ENCODE peak calls at places on chromosome 21, in ten cellular contexts. One of them, this sample, is unnamed.
A peak's percentile ranks its signal among the peaks of the same experiment; 100 is the strongest.

GRCh38 chr21:26977741-26978140 is 10.9 kb upstream of the ADAMTS5 start:
- DNase-seq in HTR-8/SVneo: no peak
- DNase-seq in colonic mucosa: no peak
- DNase-seq in tibial nerve: no peak
- DNase-seq in right cardiac atrium: no peak
- DNase-seq in neural progenitor cell: no peak
- DNase-seq in aorta: no peak
- DNase-seq in pulmonary artery endothelial cell: no peak
- DNase-seq in T-helper 2 cell: no peak
- DNase-seq in CD8-positive, alpha-beta memory T cell: no peak
- DNase-seq in this sample: no peak

GRCh38 chr21:44376606-44377005 is 23.2 kb downstream of the TRPM2 start:
- DNase-seq in HTR-8/SVneo: no peak
- DNase-seq in colonic mucosa: no peak
- DNase-seq in tibial nerve: no peak
- DNase-seq in right cardiac atrium: no peak
- DNase-seq in neural progenitor cell: no peak
- DNase-seq in aorta: peak; percentile 58
- DNase-seq in pulmonary artery endothelial cell: no peak
- DNase-seq in T-helper 2 cell: no peak
- DNase-seq in CD8-positive, alpha-beta memory T cell: no peak
- DNase-seq in this sample: no peak

GRCh38 chr21:18517905-18518566 is 114.5 kb upstream of the TMPRSS15 start:
- DNase-seq in HTR-8/SVneo: no peak
- DNase-seq in colonic mucosa: no peak
- DNase-seq in tibial nerve: no peak
- DNase-seq in right cardiac atrium: no peak
- DNase-seq in neural progenitor cell: no peak
- DNase-seq in aorta: no peak
- DNase-seq in pulmonary artery endothelial cell: no peak
- DNase-seq in T-helper 2 cell: no peak
- DNase-seq in CD8-positive, alpha-beta memory T cell: no peak
- DNase-seq in this sample: no peak

GRCh38 chr21:41227357-41228005 is 59.5 kb downstream of the BACE2 start:
- DNase-seq in HTR-8/SVneo: no peak
- DNase-seq in colonic mucosa: no peak
- DNase-seq in tibial nerve: no peak
- DNase-seq in right cardiac atrium: no peak
- DNase-seq in neural progenitor cell: no peak
- DNase-seq in aorta: no peak
- DNase-seq in pulmonary artery endothelial cell: no peak
- DNase-seq in T-helper 2 cell: peak; percentile 36
- DNase-seq in CD8-positive, alpha-beta memory T cell: no peak
- DNase-seq in this sample: no peak

GRCh38 chr21:38733973-38734546 is 71.7 kb upstream of the ETS2 start:
- DNase-seq in HTR-8/SVneo: peak; percentile 84
- DNase-seq in colonic mucosa: peak; percentile 98
- DNase-seq in tibial nerve: peak; percentile 94
- DNase-seq in right cardiac atrium: peak; percentile 88
- DNase-seq in neural progenitor cell: peak; percentile 88
- DNase-seq in aorta: peak; percentile 98
- DNase-seq in pulmonary artery endothelial cell: peak; percentile 41
- DNase-seq in T-helper 2 cell: peak; percentile 36
- DNase-seq in CD8-positive, alpha-beta memory T cell: peak; percentile 37
- DNase-seq in this sample: peak; percentile 18

GRCh38 chr21:35637431-35637830 is 422.9 kb downstream of the SETD4 start:
- DNase-seq in HTR-8/SVneo: no peak
- DNase-seq in colonic mucosa: no peak
- DNase-seq in tibial nerve: peak; percentile 19
- DNase-seq in right cardiac atrium: peak; percentile 25
- DNase-seq in neural progenitor cell: no peak
- DNase-seq in aorta: no peak
- DNase-seq in pulmonary artery endothelial cell: no peak
- DNase-seq in T-helper 2 cell: no peak
- DNase-seq in CD8-positive, alpha-beta memory T cell: no peak
- DNase-seq in this sample: no peak

GRCh38 chr21:42193131-42193671 is 25.7 kb upstream of the ABCG1 start:
- DNase-seq in HTR-8/SVneo: no peak
- DNase-seq in colonic mucosa: peak; percentile 17
- DNase-seq in tibial nerve: no peak
- DNase-seq in right cardiac atrium: no peak
- DNase-seq in neural progenitor cell: no peak
- DNase-seq in aorta: no peak
- DNase-seq in pulmonary artery endothelial cell: no peak
- DNase-seq in T-helper 2 cell: peak; percentile 93
- DNase-seq in CD8-positive, alpha-beta memory T cell: peak; percentile 66
- DNase-seq in this sample: no peak

GRCh38 chr21:14284439-14284838 is 68.5 kb downstream of the RBM11 start:
- DNase-seq in HTR-8/SVneo: no peak
- DNase-seq in colonic mucosa: no peak
- DNase-seq in tibial nerve: no peak
- DNase-seq in right cardiac atrium: no peak
- DNase-seq in neural progenitor cell: no peak
- DNase-seq in aorta: no peak
- DNase-seq in pulmonary artery endothelial cell: no peak
- DNase-seq in T-helper 2 cell: no peak
- DNase-seq in CD8-positive, alpha-beta memory T cell: no peak
- DNase-seq in this sample: no peak

GRCh38 chr21:36194024-36194423 is 37.4 kb downstream of the DOP1B start:
- DNase-seq in HTR-8/SVneo: no peak
- DNase-seq in colonic mucosa: no peak
- DNase-seq in tibial nerve: no peak
- DNase-seq in right cardiac atrium: no peak
- DNase-seq in neural progenitor cell: no peak
- DNase-seq in aorta: no peak
- DNase-seq in pulmonary artery endothelial cell: no peak
- DNase-seq in T-helper 2 cell: no peak
- DNase-seq in CD8-positive, alpha-beta memory T cell: no peak
- DNase-seq in this sample: no peak

GRCh38 chr21:43696214-43696613 is 22.7 kb upstream of the PDXK start:
- DNase-seq in HTR-8/SVneo: no peak
- DNase-seq in colonic mucosa: no peak
- DNase-seq in tibial nerve: no peak
- DNase-seq in right cardiac atrium: no peak
- DNase-seq in neural progenitor cell: no peak
- DNase-seq in aorta: peak; percentile 61
- DNase-seq in pulmonary artery endothelial cell: no peak
- DNase-seq in T-helper 2 cell: no peak
- DNase-seq in CD8-positive, alpha-beta memory T cell: no peak
- DNase-seq in this sample: no peak

GRCh38 chr21:29366532-29366931 is 67.8 kb downstream of the BACH1 start:
- DNase-seq in HTR-8/SVneo: no peak
- DNase-seq in colonic mucosa: no peak
- DNase-seq in tibial nerve: no peak
- DNase-seq in right cardiac atrium: no peak
- DNase-seq in neural progenitor cell: no peak
- DNase-seq in aorta: no peak
- DNase-seq in pulmonary artery endothelial cell: no peak
- DNase-seq in T-helper 2 cell: no peak
- DNase-seq in CD8-positive, alpha-beta memory T cell: no peak
- DNase-seq in this sample: no peak

GRCh38 chr21:44024895-44025353 is 12.8 kb downstream of the TRAPPC10 start:
- DNase-seq in HTR-8/SVneo: no peak
- DNase-seq in colonic mucosa: no peak
- DNase-seq in tibial nerve: no peak
- DNase-seq in right cardiac atrium: peak; percentile 81
- DNase-seq in neural progenitor cell: peak; percentile 31
- DNase-seq in aorta: peak; percentile 73
- DNase-seq in pulmonary artery endothelial cell: no peak
- DNase-seq in T-helper 2 cell: no peak
- DNase-seq in CD8-positive, alpha-beta memory T cell: no peak
- DNase-seq in this sample: no peak

GRCh38 chr21:34878940-34879339 is 170.2 kb downstream of the RUNX1 start:
- DNase-seq in HTR-8/SVneo: no peak
- DNase-seq in colonic mucosa: no peak
- DNase-seq in tibial nerve: no peak
- DNase-seq in right cardiac atrium: no peak
- DNase-seq in neural progenitor cell: no peak
- DNase-seq in aorta: no peak
- DNase-seq in pulmonary artery endothelial cell: no peak
- DNase-seq in T-helper 2 cell: no peak
- DNase-seq in CD8-positive, alpha-beta memory T cell: no peak
- DNase-seq in this sample: no peak

GRCh38 chr21:28675265-28676041 is 317.2 kb downstream of the LTN1 start:
- DNase-seq in HTR-8/SVneo: no peak
- DNase-seq in colonic mucosa: no peak
- DNase-seq in tibial nerve: no peak
- DNase-seq in right cardiac atrium: no peak
- DNase-seq in neural progenitor cell: no peak
- DNase-seq in aorta: no peak
- DNase-seq in pulmonary artery endothelial cell: no peak
- DNase-seq in T-helper 2 cell: no peak
- DNase-seq in CD8-positive, alpha-beta memory T cell: no peak
- DNase-seq in this sample: no peak

GRCh38 chr21:41280115-41280919 is 36.3 kb upstream of the FAM3B start:
- DNase-seq in HTR-8/SVneo: no peak
- DNase-seq in colonic mucosa: no peak
- DNase-seq in tibial nerve: no peak
- DNase-seq in right cardiac atrium: peak; percentile 46
- DNase-seq in neural progenitor cell: no peak
- DNase-seq in aorta: no peak
- DNase-seq in pulmonary artery endothelial cell: no peak
- DNase-seq in T-helper 2 cell: no peak
- DNase-seq in CD8-positive, alpha-beta memory T cell: no peak
- DNase-seq in this sample: no peak

GRCh38 chr21:44405948-44406872 is 49.1 kb upstream of the LRRC3 start:
- DNase-seq in HTR-8/SVneo: peak; percentile 57
- DNase-seq in colonic mucosa: no peak
- DNase-seq in tibial nerve: no peak
- DNase-seq in right cardiac atrium: no peak
- DNase-seq in neural progenitor cell: peak; percentile 0
- DNase-seq in aorta: peak; percentile 63
- DNase-seq in pulmonary artery endothelial cell: no peak
- DNase-seq in T-helper 2 cell: no peak
- DNase-seq in CD8-positive, alpha-beta memory T cell: no peak
- DNase-seq in this sample: no peak

GRCh38 chr21:26169061-26169610 is 1.4 kb downstream of the APP start:
- DNase-seq in HTR-8/SVneo: peak; percentile 51
- DNase-seq in colonic mucosa: peak; percentile 59
- DNase-seq in tibial nerve: no peak
- DNase-seq in right cardiac atrium: peak; percentile 28
- DNase-seq in neural progenitor cell: peak; percentile 73
- DNase-seq in aorta: peak; percentile 76
- DNase-seq in pulmonary artery endothelial cell: peak; percentile 27
- DNase-seq in T-helper 2 cell: peak; percentile 88
- DNase-seq in CD8-positive, alpha-beta memory T cell: peak; percentile 26
- DNase-seq in this sample: peak; percentile 30

GRCh38 chr21:32533611-32534010 is 51.7 kb downstream of the TCP10L start:
- DNase-seq in HTR-8/SVneo: no peak
- DNase-seq in colonic mucosa: no peak
- DNase-seq in tibial nerve: no peak
- DNase-seq in right cardiac atrium: no peak
- DNase-seq in neural progenitor cell: no peak
- DNase-seq in aorta: no peak
- DNase-seq in pulmonary artery endothelial cell: no peak
- DNase-seq in T-helper 2 cell: no peak
- DNase-seq in CD8-positive, alpha-beta memory T cell: no peak
- DNase-seq in this sample: no peak

GRCh38 chr21:29265690-29266479 is 32.8 kb upstream of the BACH1 start:
- DNase-seq in HTR-8/SVneo: no peak
- DNase-seq in colonic mucosa: no peak
- DNase-seq in tibial nerve: no peak
- DNase-seq in right cardiac atrium: no peak
- DNase-seq in neural progenitor cell: no peak
- DNase-seq in aorta: no peak
- DNase-seq in pulmonary artery endothelial cell: no peak
- DNase-seq in T-helper 2 cell: peak; percentile 2
- DNase-seq in CD8-positive, alpha-beta memory T cell: no peak
- DNase-seq in this sample: no peak

GRCh38 chr21:45302082-45303061 is 14.7 kb upstream of the POFUT2 start:
- DNase-seq in HTR-8/SVneo: no peak
- DNase-seq in colonic mucosa: no peak
- DNase-seq in tibial nerve: peak; percentile 64
- DNase-seq in right cardiac atrium: peak; percentile 90
- DNase-seq in neural progenitor cell: no peak
- DNase-seq in aorta: peak; percentile 90
- DNase-seq in pulmonary artery endothelial cell: no peak
- DNase-seq in T-helper 2 cell: peak; percentile 83
- DNase-seq in CD8-positive, alpha-beta memory T cell: peak; percentile 48
- DNase-seq in this sample: no peak

GRCh38 chr21:32337206-32337605 is 38.6 kb downstream of the MRAP start:
- DNase-seq in HTR-8/SVneo: no peak
- DNase-seq in colonic mucosa: no peak
- DNase-seq in tibial nerve: no peak
- DNase-seq in right cardiac atrium: no peak
- DNase-seq in neural progenitor cell: no peak
- DNase-seq in aorta: no peak
- DNase-seq in pulmonary artery endothelial cell: no peak
- DNase-seq in T-helper 2 cell: no peak
- DNase-seq in CD8-positive, alpha-beta memory T cell: no peak
- DNase-seq in this sample: no peak

GRCh38 chr21:33518899-33519298 is 23.0 kb downstream of the GART start:
- DNase-seq in HTR-8/SVneo: no peak
- DNase-seq in colonic mucosa: no peak
- DNase-seq in tibial nerve: no peak
- DNase-seq in right cardiac atrium: no peak
- DNase-seq in neural progenitor cell: no peak
- DNase-seq in aorta: no peak
- DNase-seq in pulmonary artery endothelial cell: no peak
- DNase-seq in T-helper 2 cell: no peak
- DNase-seq in CD8-positive, alpha-beta memory T cell: no peak
- DNase-seq in this sample: no peak

GRCh38 chr21:17802568-17802967 is 16.6 kb downstream of the C21orf91 start:
- DNase-seq in HTR-8/SVneo: peak; percentile 68
- DNase-seq in colonic mucosa: no peak
- DNase-seq in tibial nerve: no peak
- DNase-seq in right cardiac atrium: no peak
- DNase-seq in neural progenitor cell: no peak
- DNase-seq in aorta: no peak
- DNase-seq in pulmonary artery endothelial cell: no peak
- DNase-seq in T-helper 2 cell: no peak
- DNase-seq in CD8-positive, alpha-beta memory T cell: no peak
- DNase-seq in this sample: no peak

GRCh38 chr21:29332461-29333354 is 34.0 kb downstream of the BACH1 start:
- DNase-seq in HTR-8/SVneo: no peak
- DNase-seq in colonic mucosa: no peak
- DNase-seq in tibial nerve: no peak
- DNase-seq in right cardiac atrium: no peak
- DNase-seq in neural progenitor cell: no peak
- DNase-seq in aorta: no peak
- DNase-seq in pulmonary artery endothelial cell: no peak
- DNase-seq in T-helper 2 cell: no peak
- DNase-seq in CD8-positive, alpha-beta memory T cell: no peak
- DNase-seq in this sample: no peak

GRCh38 chr21:44919111-44919912 is 1.4 kb downstream of the ITGB2 start:
- DNase-seq in HTR-8/SVneo: no peak
- DNase-seq in colonic mucosa: no peak
- DNase-seq in tibial nerve: no peak
- DNase-seq in right cardiac atrium: no peak
- DNase-seq in neural progenitor cell: no peak
- DNase-seq in aorta: no peak
- DNase-seq in pulmonary artery endothelial cell: no peak
- DNase-seq in T-helper 2 cell: peak; percentile 25
- DNase-seq in CD8-positive, alpha-beta memory T cell: no peak
- DNase-seq in this sample: no peak

GRCh38 chr21:38048241-38048640 is 132.0 kb upstream of the KCNJ6 start:
- DNase-seq in HTR-8/SVneo: no peak
- DNase-seq in colonic mucosa: no peak
- DNase-seq in tibial nerve: no peak
- DNase-seq in right cardiac atrium: no peak
- DNase-seq in neural progenitor cell: no peak
- DNase-seq in aorta: no peak
- DNase-seq in pulmonary artery endothelial cell: no peak
- DNase-seq in T-helper 2 cell: no peak
- DNase-seq in CD8-positive, alpha-beta memory T cell: no peak
- DNase-seq in this sample: no peak

GRCh38 chr21:39633770-39634181 is 21.0 kb downstream of the B3GALT5 start:
- DNase-seq in HTR-8/SVneo: peak; percentile 48
- DNase-seq in colonic mucosa: no peak
- DNase-seq in tibial nerve: no peak
- DNase-seq in right cardiac atrium: no peak
- DNase-seq in neural progenitor cell: no peak
- DNase-seq in aorta: no peak
- DNase-seq in pulmonary artery endothelial cell: no peak
- DNase-seq in T-helper 2 cell: no peak
- DNase-seq in CD8-positive, alpha-beta memory T cell: no peak
- DNase-seq in this sample: no peak

GRCh38 chr21:35476616-35477395 is 427.7 kb upstream of the RUNX1 start:
- DNase-seq in HTR-8/SVneo: peak; percentile 9
- DNase-seq in colonic mucosa: no peak
- DNase-seq in tibial nerve: no peak
- DNase-seq in right cardiac atrium: no peak
- DNase-seq in neural progenitor cell: no peak
- DNase-seq in aorta: no peak
- DNase-seq in pulmonary artery endothelial cell: no peak
- DNase-seq in T-helper 2 cell: no peak
- DNase-seq in CD8-positive, alpha-beta memory T cell: no peak
- DNase-seq in this sample: no peak